ENCODE peak calls at places on chromosome 11, in eight cellular contexts. L is cardiac fibroblast, Q is fibroblast of pulmonary artery, W is colonic mucosa, Z is IMR-90, B is GM23338, S is BJ, T is lower lobe of right lung. D is an unnamed sample.
A peak's percentile ranks its signal among the peaks of the same experiment; 100 is the strongest.

GRCh38 chr11:35912883-35913614 is 30.8 kb upstream of the LDLRAD3 start:
- DNase-seq in L (no peak), Q (no peak), W (no peak), Z (no peak), B (no peak), S (no peak), T (no peak), D (no peak)

GRCh38 chr11:10618490-10618889 is 50.0 kb upstream of the LYVE1 start:
- DNase-seq in L (no peak), Q (no peak), W (peak; percentile 9), Z (no peak), B (no peak), S (no peak), T (no peak), D (no peak)

GRCh38 chr11:12728417-12728816 is 54.2 kb downstream of the TEAD1 start:
- DNase-seq in L (no peak), Q (no peak), W (no peak), Z (peak; percentile 34), B (no peak), S (no peak), T (no peak), D (no peak)

GRCh38 chr11:44784784-44785183 is 58.0 kb downstream of the TSPAN18 start:
- DNase-seq in L (no peak), Q (no peak), W (no peak), Z (no peak), B (no peak), S (no peak), T (no peak), D (no peak)

GRCh38 chr11:119717839-119718534 is 11.0 kb downstream of the NECTIN1 start:
- DNase-seq in L (no peak), Q (no peak), W (no peak), Z (no peak), B (no peak), S (no peak), T (no peak), D (peak; percentile 56)

GRCh38 chr11:11178671-11179070 is 174.4 kb downstream of the CSNK2A3 start:
- DNase-seq in L (no peak), Q (no peak), W (no peak), Z (no peak), B (no peak), S (no peak), T (no peak), D (no peak)

GRCh38 chr11:10550503-10550902 is 9.5 kb upstream of the RNF141 start:
- DNase-seq in L (peak; percentile 38), Q (peak; percentile 17), W (no peak), Z (peak; percentile 82), B (no peak), S (peak; percentile 43), T (no peak), D (no peak)

GRCh38 chr11:63490551-63491239 is at the start of gene PLAAT5:
- DNase-seq in L (peak; percentile 64), Q (no peak), W (peak; percentile 27), Z (no peak), B (peak; percentile 81), S (no peak), T (peak; percentile 64), D (no peak)

GRCh38 chr11:110182886-110183285 is 89.7 kb downstream of the ZC3H12C start:
- DNase-seq in L (no peak), Q (peak; percentile 33), W (no peak), Z (peak; percentile 81), B (no peak), S (no peak), T (no peak), D (no peak)

DNA sequence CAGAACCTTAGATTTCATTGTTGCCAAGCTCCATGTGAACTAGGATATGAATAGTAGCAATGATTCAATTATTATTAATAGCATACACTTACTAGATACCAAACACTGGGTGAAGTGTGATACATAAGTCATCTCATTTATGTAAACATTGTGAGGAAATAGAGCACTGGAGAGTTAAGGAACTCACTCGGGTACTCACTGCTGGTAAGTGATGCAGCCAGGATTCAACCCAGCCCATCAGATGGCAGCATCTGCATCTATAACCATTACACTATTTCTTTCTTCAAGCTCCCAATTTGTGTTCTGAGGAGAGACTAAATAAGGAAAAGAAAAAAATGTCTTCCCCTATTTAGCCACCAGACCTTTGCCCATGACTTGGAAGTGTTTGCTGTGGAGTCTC is 10.2 kb upstream of the ALG8 start:
- DNase-seq in L (peak; percentile 85), Q (peak; percentile 77), W (no peak), Z (peak; percentile 87), B (no peak), S (no peak), T (no peak), D (peak; percentile 3)
- TF ChIP-seq CTCF in L (peak; percentile 40), Q (peak; percentile 48), W (no peak), Z (peak; percentile 64), B (no peak), S (peak; percentile 43), T (no peak), D (peak; percentile 27)

GRCh38 chr11:125215205-125215565 is 50.6 kb downstream of the PKNOX2 start:
- DNase-seq in L (no peak), Q (no peak), W (no peak), Z (no peak), B (no peak), S (no peak), T (no peak), D (no peak)

GRCh38 chr11:125218336-125218735 is 53.8 kb downstream of the PKNOX2 start:
- DNase-seq in L (no peak), Q (no peak), W (no peak), Z (no peak), B (no peak), S (no peak), T (no peak), D (no peak)

GRCh38 chr11:125214466-125215204 is 50.1 kb downstream of the PKNOX2 start:
- DNase-seq in L (peak; percentile 83), Q (peak; percentile 65), W (no peak), Z (no peak), B (no peak), S (no peak), T (no peak), D (no peak)

GRCh38 chr11:125211191-125211953 is 46.8 kb downstream of the PKNOX2 start:
- DNase-seq in L (peak; percentile 8), Q (peak; percentile 15), W (no peak), Z (peak; percentile 10), B (peak; percentile 23), S (no peak), T (no peak), D (no peak)

GRCh38 chr11:125215951-125216350 is 51.4 kb downstream of the PKNOX2 start:
- DNase-seq in L (no peak), Q (no peak), W (no peak), Z (no peak), B (no peak), S (no peak), T (no peak), D (no peak)
- H3K4me3 ChIP-seq in L (no peak overlapping the region), Q (no peak overlapping the region), W (no peak overlapping the region), Z (no peak overlapping the region), B (no peak overlapping the region), S (no peak overlapping the region), T (no peak overlapping the region), D (no peak overlapping the region)

GRCh38 chr11:64846998-64847666 is 2.7 kb upstream of the CDC42BPG start:
- DNase-seq in L (peak; percentile 91), Q (peak; percentile 88), W (peak; percentile 98), Z (peak; percentile 80), B (peak; percentile 98), S (no peak), T (peak; percentile 94), D (no peak)
- TF ChIP-seq CTCF in L (peak; percentile 95), Q (peak; percentile 82), W (peak; percentile 94), Z (peak; percentile 97), B (peak; percentile 97), S (peak; percentile 96), T (peak; percentile 98), D (peak; percentile 86)

GRCh38 chr11:108069947-108070346 is 51.4 kb upstream of the ACAT1 start:
- DNase-seq in L (peak; percentile 51), Q (peak; percentile 53), W (no peak), Z (peak; percentile 75), B (no peak), S (peak; percentile 41), T (no peak), D (no peak)
- H3K4me3 ChIP-seq in L (no peak overlapping the region), Q (no peak overlapping the region), W (no peak overlapping the region), Z (no peak overlapping the region), B (no peak overlapping the region), S (peak overlapping the region; percentile 13), T (no peak overlapping the region), D (no peak overlapping the region)

GRCh38 chr11:130623909-130624668 is 175.6 kb downstream of the ADAMTS15 start:
- DNase-seq in L (peak; percentile 29), Q (no peak), W (no peak), Z (peak; percentile 28), B (no peak), S (no peak), T (no peak), D (no peak)
- TF ChIP-seq CTCF in L (peak; percentile 3), Q (no peak), W (no peak), Z (no peak), B (no peak), S (peak; percentile 22), T (no peak), D (peak; percentile 15)

GRCh38 chr11:65871811-65872548 is 620 bp downstream of the EFEMP2 start:
- DNase-seq in L (no peak), Q (no peak), W (no peak), Z (no peak), B (peak; percentile 62), S (no peak), T (peak; percentile 57), D (no peak)
- H3K4me3 ChIP-seq in L (peak overlapping the region; percentile 61), Q (peak overlapping the region; percentile 67), W (peak overlapping the region; percentile 33), Z (peak overlapping the region; percentile 89), B (peak overlapping the region; percentile 83), S (peak overlapping the region; percentile 57), T (peak overlapping the region; percentile 62), D (peak overlapping the region; percentile 75)

GRCh38 chr11:82906236-82906635 is 4.7 kb downstream of the DDIAS start:
- DNase-seq in L (peak; percentile 57), Q (peak; percentile 54), W (no peak), Z (peak; percentile 43), B (peak; percentile 74), S (no peak), T (no peak), D (no peak)
- TF ChIP-seq CTCF in L (peak; percentile 31), Q (peak; percentile 39), W (peak; percentile 69), Z (peak; percentile 59), B (peak; percentile 78), S (peak; percentile 41), T (peak; percentile 67), D (peak; percentile 30)

D was measured in retinal pigment epithelial cell.